ENCODE peak calls at places on chromosomes 11 and 22, in ten cellular contexts. C is NCI-H345; K is colonic mucosa; Y is endothelial cell; S is Ammon's horn; X is upper lobe of left lung; V is naive thymus-derived CD8-positive, alpha-beta T cell; G is CD4-positive, CD25-positive, alpha-beta regulatory T cell; O is Kasumi-1; J is NCI-H526 treated with DMSO at 0.1 percent for 48 hours. F is an unnamed sample.

GRCh38 chr11:116855413-116855812 is 18.0 kb upstream of the APOA1 start:
- DNase-seq in G (no peak), Y (no peak), X (no peak), K (no peak), J (no peak), V (no peak), S (no peak), O (no peak), C (no peak), F (no peak)

GRCh38 chr11:60939828-60940227 is 12.1 kb downstream of the SLC15A3 start:
- DNase-seq in C (no peak), J (no peak), V (no peak), S (no peak), O (no peak), G (no peak), X (no peak), K (no peak), Y (no peak), F (no peak)

GRCh38 chr22:43365715-43366440 is 22.7 kb upstream of the SCUBE1 start:
- DNase-seq in V (no peak), K (no peak), S (no peak), Y (no peak), C (no peak), X (no peak), G (no peak), J (no peak), O (no peak), F (no peak)

GRCh38 chr11:2525166-2525861 is 80.5 kb downstream of the KCNQ1 start:
- DNase-seq in X (peak; percentile 54), Y (peak; percentile 3), C (no peak), J (no peak), O (no peak), G (no peak), V (no peak), S (no peak), K (peak; percentile 18), F (no peak)

GRCh38 chr11:109486129-109486528 is 64.1 kb downstream of the C11orf87 start:
- DNase-seq in X (no peak), Y (no peak), O (no peak), V (no peak), J (peak; percentile 100), K (no peak), G (no peak), S (no peak), C (peak; percentile 92), F (no peak)

GRCh38 chr11:70631624-70632047 is 233.3 kb downstream of the CTTN start:
- DNase-seq in C (no peak), K (no peak), G (no peak), J (no peak), Y (no peak), V (no peak), X (no peak), S (no peak), O (no peak), F (no peak)

GRCh38 chr11:129846508-129847335 is 31.1 kb downstream of the TMEM45B start:
- DNase-seq in S (no peak), Y (no peak), K (no peak), C (no peak), J (no peak), G (no peak), O (no peak), V (no peak), X (no peak), F (no peak)

GRCh38 chr11:57071829-57072228 is 83.1 kb downstream of the OR5AK2 start:
- DNase-seq in V (no peak), S (no peak), O (no peak), J (no peak), G (no peak), Y (no peak), C (no peak), X (no peak), K (no peak), F (no peak)

GRCh38 chr11:65003282-65003681 is 6.5 kb upstream of the BATF2 start:
- DNase-seq in J (no peak), V (no peak), S (no peak), G (no peak), X (no peak), Y (no peak), K (no peak), O (peak; percentile 31), C (no peak), F (no peak)

GRCh38 chr11:104200688-104201087 is 36.7 kb upstream of the PDGFD start:
- DNase-seq in O (no peak), C (no peak), Y (no peak), S (no peak), K (no peak), V (no peak), J (no peak), G (no peak), X (no peak), F (no peak)

GRCh38 chr22:44146088-44146861 is 34.5 kb upstream of the PARVG start:
- DNase-seq in O (no peak), K (no peak), G (no peak), S (no peak), C (no peak), X (no peak), V (no peak), Y (no peak), J (no peak), F (no peak)

GRCh38 chr11:77084581-77085191 is 17.9 kb downstream of the CAPN5 start:
- DNase-seq in O (no peak), S (no peak), V (no peak), C (no peak), Y (no peak), G (no peak), K (no peak), J (no peak), X (peak; percentile 73), F (no peak)

GRCh38 chr22:45296628-45297297 is 12.0 kb downstream of the UPK3A start:
- DNase-seq in K (no peak), J (no peak), C (no peak), X (no peak), O (peak; percentile 39), Y (no peak), G (no peak), V (peak; percentile 33), S (no peak), F (no peak)

GRCh38 chr11:45777127-45777969 is 27.6 kb upstream of the SLC35C1 start:
- DNase-seq in C (no peak), S (no peak), K (no peak), J (no peak), Y (no peak), G (no peak), X (no peak), V (no peak), O (no peak), F (no peak)

GRCh38 chr22:19739448-19739895 is 16.1 kb downstream of the GP1BB start:
- DNase-seq in C (no peak), K (no peak), J (no peak), X (peak; percentile 54), Y (no peak), O (no peak), S (no peak), G (no peak), V (no peak), F (no peak)

GRCh38 chr11:57368106-57368826 is 12.7 kb downstream of the PRG3 start:
- DNase-seq in C (no peak), X (peak; percentile 58), V (no peak), Y (no peak), J (no peak), G (no peak), K (no peak), S (no peak), O (no peak), F (no peak)

GRCh38 chr22:37843746-37844089 is 416 bp downstream of the ANKRD54 start:
- DNase-seq in C (peak; percentile 51), G (peak; percentile 48), V (no peak), O (peak; percentile 44), K (peak; percentile 64), S (no peak), J (no peak), Y (peak; percentile 67), X (peak; percentile 94), F (peak; percentile 39)

F was measured in GDM1.